ENCODE peak calls at places on chromosomes 2 and 18, in seven cellular contexts. S is right atrium auricular region, H is endodermal cell, I is psoas muscle, K is left ventricle myocardium inferior, C is fibroblast of the aortic adventitia, M is fibroblast of pulmonary artery. B is an unnamed sample.

GRCh38 chr2:47720036-47720435 is 62.9 kb upstream of the MSH6 start:
- DNase-seq in I (no peak), C (peak; percentile 4), M (no peak), H (no peak), K (no peak), S (no peak), B (no peak)

GRCh38 chr2:81324046-81324445 is 1019.5 kb upstream of the LRRTM1 start:
- DNase-seq in M (peak; percentile 7), I (no peak), C (no peak), H (peak; percentile 72), S (no peak), K (no peak), B (no peak)

GRCh38 chr2:37877457-37878315 is 47.4 kb upstream of the RMDN2 start:
- DNase-seq in H (no peak), S (no peak), K (no peak), M (peak; percentile 78), C (peak; percentile 77), I (no peak), B (no peak)

GRCh38 chr2:48529189-48529588 is 765 bp upstream of the STON1 start:
- DNase-seq in I (no peak), K (no peak), H (peak; percentile 76), M (no peak), C (no peak), S (no peak), B (no peak)

GRCh38 chr2:164032995-164033394 is 297.2 kb upstream of the FIGN start:
- DNase-seq in M (no peak), S (no peak), C (no peak), K (no peak), I (no peak), H (no peak), B (no peak)

GRCh38 chr2:235170536-235171510 is 219.0 kb downstream of the SH3BP4 start:
- DNase-seq in I (no peak), K (no peak), C (peak; percentile 65), H (peak; percentile 67), S (no peak), M (peak; percentile 61), B (peak; percentile 89)

GRCh38 chr2:151782378-151783132 is 45.7 kb downstream of the ARL5A start:
- DNase-seq in M (no peak), C (no peak), I (no peak), H (no peak), K (no peak), S (no peak), B (no peak)

GRCh38 chr2:188609321-188610049 is 317.8 kb downstream of the GULP1 start:
- DNase-seq in H (no peak), S (no peak), I (no peak), M (peak; percentile 56), K (no peak), C (peak; percentile 75), B (no peak)

GRCh38 chr2:26607698-26608097 is 33.5 kb downstream of the CIB4 start:
- DNase-seq in M (no peak), I (no peak), K (no peak), S (no peak), H (no peak), C (no peak), B (peak; percentile 76)

GRCh38 chr18:11105463-11105862 is 43.9 kb downstream of the PIEZO2 start:
- DNase-seq in I (no peak), K (no peak), M (no peak), S (no peak), H (no peak), C (no peak), B (no peak)

GRCh38 chr2:203718087-203718486 is 11.6 kb downstream of the CD28 start:
- DNase-seq in S (no peak), M (peak; percentile 51), K (no peak), I (no peak), H (no peak), C (no peak), B (no peak)

GRCh38 chr18:35203001-35203553 is 37.8 kb upstream of the ZNF397 start:
- DNase-seq in S (no peak), K (no peak), M (peak; percentile 40), H (no peak), I (no peak), C (peak; percentile 79), B (no peak)

GRCh38 chr2:142935563-142936089 is 58.2 kb downstream of the KYNU start:
- DNase-seq in C (no peak), S (no peak), M (no peak), K (no peak), H (no peak), I (no peak), B (no peak)

GRCh38 chr2:16321872-16322271 is 343.8 kb downstream of the CYRIA start:
- DNase-seq in S (no peak), H (peak; percentile 66), M (no peak), K (no peak), C (no peak), I (no peak), B (no peak)

GRCh38 chr2:222404126-222404891 is 20.0 kb upstream of the SGPP2 start:
- DNase-seq in K (peak; percentile 14), S (no peak), C (no peak), I (no peak), H (no peak), M (peak; percentile 6), B (no peak)

GRCh38 chr2:226002438-226002837 is 602.9 kb downstream of the NYAP2 start:
- DNase-seq in I (peak; percentile 21), C (peak; percentile 58), K (no peak), S (peak; percentile 74), H (no peak), M (peak; percentile 90), B (no peak)

GRCh38 chr2:55903727-55904126 is 19.9 kb downstream of the EFEMP1 start:
- DNase-seq in C (no peak), S (no peak), K (no peak), I (no peak), M (no peak), H (no peak), B (no peak)

GRCh38 chr2:102848366-102848839 is 86.6 kb downstream of the TMEM182 start:
- DNase-seq in I (peak; percentile 79), M (peak; percentile 38), K (peak; percentile 85), S (peak; percentile 79), C (peak; percentile 23), H (peak; percentile 96), B (no peak)

GRCh38 chr2:207221731-207222130 is 56.0 kb upstream of the KLF7 start:
- DNase-seq in I (no peak), C (no peak), K (no peak), M (no peak), S (no peak), H (no peak), B (no peak)

GRCh38 chr2:167294775-167295140 is 406.5 kb downstream of the XIRP2 start:
- DNase-seq in H (no peak), K (no peak), I (no peak), S (no peak), C (no peak), M (peak; percentile 21), B (no peak)

GRCh38 chr2:204357175-204357695 is 188.0 kb upstream of the PARD3B start:
- DNase-seq in S (no peak), M (no peak), C (no peak), H (no peak), K (no peak), I (no peak), B (no peak)

GRCh38 chr18:13577091-13577697 is 149.2 kb downstream of the FAM210A start:
- DNase-seq in C (peak; percentile 21), H (peak; percentile 10), I (no peak), K (no peak), M (peak; percentile 3), S (peak; percentile 70), B (peak; percentile 42)

GRCh38 chr2:151207100-151207499 is 54.6 kb downstream of the RBM43 start:
- DNase-seq in S (no peak), C (no peak), M (no peak), H (no peak), K (no peak), I (no peak), B (no peak)

GRCh38 chr2:42032796-42033195 is 15.0 kb upstream of the PKDCC start:
- DNase-seq in M (no peak), K (no peak), S (no peak), C (no peak), I (no peak), H (no peak), B (no peak)

DNA sequence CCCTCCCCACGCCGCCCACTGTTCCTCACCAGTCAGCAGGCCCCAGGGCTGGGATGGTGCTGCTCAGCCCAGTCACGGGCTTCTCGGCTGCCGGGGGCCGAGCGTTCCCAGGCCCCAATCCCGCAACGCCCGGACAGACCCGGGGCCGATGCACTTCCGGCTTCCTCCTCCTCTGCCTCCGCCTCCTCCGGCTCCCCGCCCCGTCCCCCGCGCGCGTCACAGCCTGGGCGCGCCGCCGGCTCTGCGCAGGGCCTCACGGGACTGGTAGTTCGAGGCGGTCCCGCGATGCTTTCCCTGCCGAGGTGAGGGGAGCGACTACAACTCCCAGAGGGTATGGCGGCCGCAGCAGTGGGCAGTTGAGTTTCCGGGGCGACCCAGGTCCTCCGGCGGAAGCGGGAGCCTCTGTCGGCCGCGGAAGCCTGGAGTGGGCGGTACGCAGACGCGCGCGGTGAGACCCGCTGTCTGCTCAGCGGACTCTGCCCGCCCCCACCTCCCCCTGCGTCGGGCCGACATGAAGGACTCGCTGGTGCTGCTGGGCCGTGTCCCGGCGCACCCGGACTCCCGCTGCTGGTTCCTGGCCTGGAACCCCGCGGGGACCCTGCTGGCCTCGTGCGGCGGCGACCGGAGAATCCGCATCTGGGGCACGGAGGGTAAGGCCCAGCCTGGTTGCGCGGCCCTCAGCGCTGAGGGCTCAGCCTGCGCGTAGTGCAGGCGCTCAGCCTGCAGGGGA is at the start of the genes CIAO1 and TMEM127:
- DNase-seq in S (peak; percentile 99), I (peak; percentile 98), H (peak; percentile 99), M (peak; percentile 98), C (peak; percentile 96), K (peak; percentile 98), B (peak; percentile 100)
- TF ChIP-seq CTCF in S (no peak), I (peak; percentile 14), H (peak; percentile 64), M (no peak), C (peak; percentile 46), K (peak; percentile 28), B (peak; percentile 33)

GRCh38 chr18:33184918-33185317 is 255.6 kb downstream of the CCDC178 start:
- DNase-seq in C (no peak), M (no peak), K (no peak), S (no peak), H (peak; percentile 52), I (no peak), B (no peak)
- TF ChIP-seq CTCF in C (no peak), M (no peak), K (no peak), S (no peak), H (peak; percentile 67), I (no peak), B (no peak)

DNA sequence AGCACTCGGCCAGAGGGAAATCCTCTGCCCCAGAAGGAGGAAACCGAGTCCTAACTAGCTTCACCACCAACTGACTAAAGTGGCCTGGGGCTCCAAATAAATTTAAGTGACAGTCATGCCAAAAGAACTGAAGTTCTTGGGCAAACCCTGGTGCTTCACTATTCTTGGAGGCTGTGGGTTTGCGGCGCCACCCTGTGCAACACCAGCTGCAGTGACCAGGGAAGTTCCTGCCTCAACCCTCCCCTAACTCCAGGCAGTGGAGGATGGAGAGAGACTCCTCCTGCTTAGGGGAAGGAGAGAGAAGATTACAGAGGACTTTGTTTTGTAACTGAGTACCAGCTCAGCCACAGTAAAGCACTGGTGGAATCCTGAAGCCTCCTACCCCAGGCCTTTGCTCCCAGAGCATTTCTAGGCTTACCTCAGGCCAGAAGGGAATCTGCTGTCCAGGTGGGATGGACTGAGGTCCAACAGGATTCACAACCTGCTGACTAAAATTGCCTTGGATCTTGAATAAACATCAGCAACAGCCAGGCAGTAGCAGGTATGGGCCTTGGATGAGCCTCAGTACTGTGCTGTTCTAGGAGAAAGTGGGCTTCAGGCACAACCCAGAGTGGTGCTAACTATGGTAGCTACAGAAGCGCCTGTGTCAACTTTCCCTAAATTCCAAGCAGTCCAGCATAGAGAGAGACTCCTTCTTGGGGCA is 29.4 kb upstream of the BMP10 start:
- DNase-seq in S (no peak), C (no peak), K (no peak), H (no peak), I (no peak), M (peak; percentile 18), B (no peak)
- TF ChIP-seq CTCF in S (no peak), C (peak; percentile 10), K (no peak), H (no peak), I (no peak), M (peak; percentile 20), B (no peak)

GRCh38 chr2:227363756-227364155 is 15.3 kb downstream of the TM4SF20 start:
- DNase-seq in M (no peak), H (peak; percentile 53), I (no peak), C (no peak), K (no peak), S (no peak), B (no peak)
- TF ChIP-seq CTCF in M (peak; percentile 18), H (peak; percentile 72), I (no peak), C (peak; percentile 11), K (no peak), S (no peak), B (no peak)

B was measured in osteocyte.